ENCODE peak calls at places on chromosomes 12 and 14, in seven cellular contexts. J, A, Q, B, C, R and X are unnamed samples.

GRCh38 chr12:102407776-102408486 is 72.4 kb downstream of the IGF1 start:
- DNase-seq in J (no peak), A (no peak), Q (no peak), B (no peak), C (no peak), R (no peak), X (peak)

GRCh38 chr12:68855771-68856170 is 47.8 kb downstream of the MDM2 start:
- DNase-seq in J (no peak), A (no peak), Q (no peak), B (no peak), C (no peak), R (no peak), X (no peak)

GRCh38 chr14:71070169-71070568 is 162.9 kb downstream of the PCNX1 start:
- DNase-seq in J (no peak), A (no peak), Q (no peak), B (peak), C (no peak), R (no peak), X (peak)

GRCh38 chr12:85279449-85280137 is 427 bp upstream of the ALX1 start:
- DNase-seq in J (peak), A (no peak), Q (peak), B (no peak), C (peak), R (no peak), X (no peak)

GRCh38 chr14:66944872-66945271 is 244.4 kb upstream of the GARIN2 start:
- DNase-seq in J (peak), A (peak), Q (peak), B (peak), C (peak), R (no peak), X (peak)

GRCh38 chr12:95227818-95228356 is 10.3 kb downstream of the VEZT start:
- DNase-seq in J (no peak), A (no peak), Q (no peak), B (no peak), C (no peak), R (no peak), X (no peak)

GRCh38 chr14:80212025-80212402 is 710 bp upstream of the DIO2 start:
- DNase-seq in J (peak), A (no peak), Q (peak), B (no peak), C (peak), R (peak), X (peak)

GRCh38 chr14:61472801-61473376 is 151.5 kb downstream of the PRKCH start:
- DNase-seq in J (no peak), A (no peak), Q (no peak), B (no peak), C (no peak), R (no peak), X (peak)

GRCh38 chr12:108787539-108787938 is 56.2 kb upstream of the CORO1C start:
- DNase-seq in J (no peak), A (no peak), Q (no peak), B (no peak), C (no peak), R (no peak), X (no peak)

GRCh38 chr12:91817512-91817911 is 328.1 kb downstream of the BTG1 start:
- DNase-seq in J (no peak), A (no peak), Q (no peak), B (peak), C (no peak), R (no peak), X (no peak)

GRCh38 chr12:124296916-124297351 is 2.0 kb downstream of the RFLNA start:
- DNase-seq in J (no peak), A (no peak), Q (no peak), B (no peak), C (no peak), R (no peak), X (peak)

GRCh38 chr12:53856132-53856531 is 82.5 kb upstream of the HOXC13 start:
- DNase-seq in J (no peak), A (no peak), Q (no peak), B (no peak), C (no peak), R (no peak), X (no peak)

GRCh38 chr14:104075530-104076151 is 9.9 kb upstream of the ASPG start:
- DNase-seq in J (peak), A (no peak), Q (peak), B (peak), C (no peak), R (no peak), X (peak)

GRCh38 chr12:63846249-63846967 is 1.9 kb downstream of the SRGAP1 start:
- DNase-seq in J (no peak), A (no peak), Q (no peak), B (peak), C (no peak), R (no peak), X (peak)

GRCh38 chr14:96754845-96755184 is 42.4 kb upstream of the VRK1 start:
- DNase-seq in J (no peak), A (no peak), Q (peak), B (no peak), C (peak), R (no peak), X (no peak)

GRCh38 chr12:91133871-91134270 is 22.6 kb upstream of the LUM start:
- DNase-seq in J (no peak), A (no peak), Q (no peak), B (no peak), C (no peak), R (no peak), X (peak)

GRCh38 chr12:44976246-44976645 is 74.7 kb downstream of the DBX2 start:
- DNase-seq in J (no peak), A (no peak), Q (no peak), B (no peak), C (no peak), R (no peak), X (no peak)

GRCh38 chr12:92431146-92431545 is 271.6 kb upstream of the PLEKHG7 start:
- DNase-seq in J (no peak), A (no peak), Q (peak), B (no peak), C (peak), R (no peak), X (no peak)

GRCh38 chr12:68745376-68745903 is 536 bp upstream of the SLC35E3 start:
- DNase-seq in J (no peak), A (no peak), Q (no peak), B (no peak), C (no peak), R (no peak), X (no peak)

GRCh38 chr12:132949936-132950837 is 5.9 kb downstream of the ZNF605 start:
- DNase-seq in J (no peak), A (no peak), Q (no peak), B (no peak), C (no peak), R (no peak), X (no peak)

GRCh38 chr14:104361101-104361591 is 218.4 kb upstream of the C14orf180 start:
- DNase-seq in J (no peak), A (no peak), Q (no peak), B (no peak), C (no peak), R (no peak), X (no peak)

GRCh38 chr12:3491938-3492867 is 1.2 kb downstream of the PRMT8 start:
- DNase-seq in J (peak), A (no peak), Q (peak), B (peak), C (peak), R (peak), X (peak)

GRCh38 chr12:26124491-26125450 is at the start of gene BHLHE41:
- DNase-seq in J (peak), A (no peak), Q (peak), B (peak), C (peak), R (peak), X (peak)

GRCh38 chr14:99549684-99550083 is 54.3 kb downstream of the CCDC85C start:
- DNase-seq in J (no peak), A (no peak), Q (no peak), B (no peak), C (no peak), R (no peak), X (peak)

GRCh38 chr14:60266021-60266937 is 17.3 kb downstream of the PPM1A start:
- DNase-seq in J (no peak), A (peak), Q (peak), B (peak), C (peak), R (no peak), X (peak)

GRCh38 chr12:128015276-128015675 is 251.7 kb upstream of the TMEM132C start:
- DNase-seq in J (no peak), A (no peak), Q (no peak), B (no peak), C (no peak), R (no peak), X (no peak)

GRCh38 chr12:21776242-21776641 is 1.7 kb upstream of the KCNJ8 start:
- DNase-seq in J (no peak), A (no peak), Q (no peak), B (no peak), C (no peak), R (no peak), X (no peak)

GRCh38 chr12:66129934-66130266 is 650 bp downstream of the LLPH start:
- DNase-seq in J (no peak), A (no peak), Q (no peak), B (no peak), C (no peak), R (no peak), X (peak)

DNA sequence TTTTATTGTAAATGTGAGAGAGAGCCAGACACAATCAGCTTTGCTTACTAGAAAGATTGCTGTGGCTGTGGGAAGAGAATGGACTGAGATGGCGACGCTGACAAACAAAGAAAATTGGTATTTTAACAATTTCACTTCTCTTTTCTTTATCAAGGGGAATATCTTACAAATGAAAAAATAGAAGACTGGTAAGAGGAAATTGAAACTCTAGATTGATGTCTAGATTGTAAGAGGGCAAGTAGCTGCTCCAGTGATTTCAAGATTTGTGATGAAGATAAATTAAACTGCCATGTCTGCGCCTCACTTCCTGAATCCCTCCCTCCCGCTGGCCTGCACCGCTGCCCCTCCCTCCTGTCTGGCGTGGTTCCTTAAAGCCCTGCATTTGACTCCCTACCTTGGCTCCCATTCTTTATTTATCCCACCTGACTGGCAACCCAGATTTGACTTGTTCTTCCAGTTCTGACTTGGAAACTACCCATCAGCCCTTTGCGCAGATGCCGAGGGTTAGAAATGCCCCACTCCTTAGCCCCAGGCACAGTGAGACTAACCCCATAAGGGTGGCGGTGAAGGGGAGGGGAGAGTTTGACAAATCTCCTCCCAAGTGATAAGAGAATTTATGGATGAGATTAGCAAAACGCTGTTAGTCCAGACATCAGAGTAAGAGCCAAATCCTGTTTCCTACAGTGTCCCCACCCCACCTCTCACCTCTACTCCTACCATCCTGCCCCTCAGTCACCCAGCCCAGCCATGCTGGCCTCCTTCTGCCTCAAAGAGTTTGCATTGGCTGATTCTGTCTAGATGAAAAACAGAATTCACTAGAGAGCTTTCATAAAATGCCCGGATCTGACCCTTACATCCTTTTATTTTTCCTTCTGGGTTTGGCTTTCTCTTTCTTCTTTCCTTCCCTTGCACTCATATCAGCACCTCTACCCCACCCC is 125.3 kb upstream of the ATF7IP start:
- DNase-seq in J (peak), A (no peak), Q (peak), B (peak), C (no peak), R (peak), X (no peak)
- H3K27ac ChIP-seq in J (peak), A (no peak), Q (peak), B (peak), C (no peak), R (peak), X (no peak)

GRCh38 chr12:121059031-121059898 is 20.2 kb upstream of the OASL start:
- DNase-seq in J (no peak), A (no peak), Q (no peak), B (no peak), C (no peak), R (no peak), X (no peak)

GRCh38 chr12:121057794-121058193 is 18.7 kb upstream of the OASL start:
- DNase-seq in J (no peak), A (no peak), Q (no peak), B (no peak), C (no peak), R (no peak), X (no peak)

GRCh38 chr12:121050725-121051124 is 11.7 kb upstream of the OASL start:
- DNase-seq in J (no peak), A (no peak), Q (no peak), B (peak), C (no peak), R (no peak), X (peak)

GRCh38 chr12:121048442-121048841 is 9.4 kb upstream of the OASL start:
- DNase-seq in J (no peak), A (no peak), Q (no peak), B (no peak), C (no peak), R (no peak), X (no peak)

DNA sequence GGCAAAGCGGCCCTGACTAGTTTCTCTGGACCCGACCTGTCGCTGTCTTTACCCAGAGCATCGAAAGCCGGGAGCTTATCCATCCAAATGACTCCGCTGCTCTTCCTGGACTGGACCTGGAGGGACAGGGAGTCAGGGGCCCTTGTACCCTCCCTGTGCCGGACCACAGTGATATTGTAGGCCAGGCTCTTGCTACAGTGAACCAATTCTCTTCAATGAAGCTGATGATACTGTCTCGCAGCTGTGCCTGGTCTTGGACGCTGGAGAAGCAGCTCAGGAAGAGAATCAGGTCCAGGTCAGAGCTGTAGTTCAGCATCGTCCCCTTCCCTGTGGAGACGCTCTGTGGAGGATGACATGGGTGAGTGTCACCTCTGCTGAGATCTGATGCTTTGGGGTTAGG is 14.7 kb upstream of the OASL start:
- DNase-seq in J (no peak), A (no peak), Q (no peak), B (no peak), C (no peak), R (no peak), X (no peak)
- TF ChIP-seq EZH2phosphoT487 in J (no peak), A (no peak), Q (no peak), B (no peak), C (no peak), R (no peak), X (no peak)

GRCh38 chr12:138898-139534 is 72.4 kb downstream of the IQSEC3 start:
- DNase-seq in J (no peak), A (no peak), Q (peak), B (no peak), C (peak), R (no peak), X (peak)
- TF ChIP-seq EZH2 in J (no peak), A (no peak), Q (no peak), B (no peak), C (no peak), R (no peak), X (no peak)

DNA sequence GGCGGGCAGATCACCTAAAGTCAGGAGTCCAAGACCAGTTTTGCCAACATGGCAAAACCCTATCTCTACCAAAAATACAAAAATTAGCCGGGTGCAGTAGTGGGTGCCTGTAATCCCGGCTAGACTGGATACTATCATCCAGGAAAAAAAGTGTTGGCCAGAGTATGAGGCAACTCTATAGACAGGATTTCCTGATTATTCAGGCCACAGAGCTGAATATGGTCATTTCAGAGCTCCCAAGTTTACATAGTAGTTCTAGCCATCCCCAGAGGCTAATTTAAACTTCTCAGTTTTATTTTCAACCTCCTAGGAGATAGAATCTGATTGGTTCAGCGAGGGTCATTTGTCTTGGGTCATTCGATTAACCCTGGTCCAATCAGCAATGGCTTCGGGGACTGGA is 7.3 kb downstream of the RPGRIP1 start:
- DNase-seq in J (no peak), A (no peak), Q (no peak), B (no peak), C (no peak), R (no peak), X (no peak)
- H3K27ac ChIP-seq in J (no peak), A (no peak), Q (no peak), B (no peak), C (no peak), R (no peak), X (no peak)

DNA sequence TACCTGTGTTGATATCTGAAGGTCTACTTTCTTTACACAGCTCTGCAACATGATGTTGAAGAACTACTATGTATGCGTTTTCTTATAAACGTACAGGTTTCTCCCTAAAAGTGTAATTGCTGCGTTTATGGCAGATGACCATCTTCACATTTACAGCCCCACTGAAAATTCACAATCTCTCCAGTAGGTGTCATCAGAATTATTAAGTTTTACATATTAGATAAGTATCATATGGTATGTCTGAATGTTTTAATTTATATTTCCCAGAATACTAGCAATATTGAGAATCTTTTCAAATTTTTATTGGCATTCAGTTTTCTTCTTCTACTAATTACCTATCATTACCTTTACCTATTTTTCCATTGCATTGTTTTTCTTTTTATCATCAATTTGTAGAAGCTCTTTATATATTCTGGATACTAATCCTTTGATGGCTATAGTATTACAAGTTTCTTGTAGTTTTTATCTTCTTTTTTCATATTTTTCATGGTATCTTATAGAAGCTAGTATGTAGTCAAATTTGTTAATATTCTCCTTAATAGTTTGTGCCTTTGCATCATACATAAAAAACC is 123.5 kb downstream of the CAPZA3 start:
- DNase-seq in J (peak), A (peak), Q (no peak), B (peak), C (no peak), R (peak), X (peak)
- TF ChIP-seq EZH2phosphoT487 in J (no peak), A (no peak), Q (no peak), B (no peak), C (no peak), R (no peak), X (no peak)